ENCODE peak calls at places on chromosomes 11 and 22, in ten cellular contexts. One of them, this sample, is unnamed.

GRCh38 chr22:46055851-46056168 is 78.8 kb upstream of the WNT7B start:
- DNase-seq in stimulated activated CD4-positive, alpha-beta T cell treated with anti-CD3 and anti-CD28 coated beads, Interleukin-2, amount 100 ng/mL, for 24 hours: no peak
- DNase-seq in NCI-H146: no peak
- DNase-seq in AG08396: no peak
- DNase-seq in G401: no peak
- DNase-seq in kidney glomerular epithelial cell: no peak
- DNase-seq in HCEC 1CT: no peak
- DNase-seq in T-cell: no peak
- DNase-seq in EH: no peak
- DNase-seq in NCI-H1105: peak
- DNase-seq in this sample: no peak

GRCh38 chr11:33507967-33508366 is 192.7 kb downstream of the C11orf91 start:
- DNase-seq in stimulated activated CD4-positive, alpha-beta T cell treated with anti-CD3 and anti-CD28 coated beads, Interleukin-2, amount 100 ng/mL, for 24 hours: no peak
- DNase-seq in HCEC 1CT: peak
- DNase-seq in T-cell: no peak
- DNase-seq in kidney glomerular epithelial cell: no peak
- DNase-seq in NCI-H146: no peak
- DNase-seq in G401: no peak
- DNase-seq in EH: peak
- DNase-seq in AG08396: peak
- DNase-seq in NCI-H1105: no peak
- DNase-seq in this sample: no peak

GRCh38 chr11:117521974-117522373 is 194.3 kb downstream of the CEP164 start:
- DNase-seq in HCEC 1CT: no peak
- DNase-seq in G401: no peak
- DNase-seq in AG08396: no peak
- DNase-seq in kidney glomerular epithelial cell: no peak
- DNase-seq in stimulated activated CD4-positive, alpha-beta T cell treated with anti-CD3 and anti-CD28 coated beads, Interleukin-2, amount 100 ng/mL, for 24 hours: no peak
- DNase-seq in NCI-H1105: no peak
- DNase-seq in EH: no peak
- DNase-seq in NCI-H146: no peak
- DNase-seq in T-cell: no peak
- DNase-seq in this sample: no peak

GRCh38 chr11:131530411-131530810 is 160.0 kb downstream of the NTM start:
- DNase-seq in kidney glomerular epithelial cell: no peak
- DNase-seq in G401: peak
- DNase-seq in HCEC 1CT: no peak
- DNase-seq in NCI-H1105: no peak
- DNase-seq in stimulated activated CD4-positive, alpha-beta T cell treated with anti-CD3 and anti-CD28 coated beads, Interleukin-2, amount 100 ng/mL, for 24 hours: no peak
- DNase-seq in EH: no peak
- DNase-seq in NCI-H146: no peak
- DNase-seq in T-cell: no peak
- DNase-seq in AG08396: no peak
- DNase-seq in this sample: no peak

GRCh38 chr11:114883472-114883871 is 205.1 kb downstream of the NXPE2 start:
- DNase-seq in AG08396: no peak
- DNase-seq in kidney glomerular epithelial cell: no peak
- DNase-seq in NCI-H1105: no peak
- DNase-seq in G401: peak
- DNase-seq in EH: no peak
- DNase-seq in NCI-H146: no peak
- DNase-seq in stimulated activated CD4-positive, alpha-beta T cell treated with anti-CD3 and anti-CD28 coated beads, Interleukin-2, amount 100 ng/mL, for 24 hours: no peak
- DNase-seq in T-cell: no peak
- DNase-seq in HCEC 1CT: no peak
- DNase-seq in this sample: no peak

GRCh38 chr11:62665075-62665629 is at the start of the genes C11orf98 and CSKMT:
- DNase-seq in kidney glomerular epithelial cell: peak
- DNase-seq in stimulated activated CD4-positive, alpha-beta T cell treated with anti-CD3 and anti-CD28 coated beads, Interleukin-2, amount 100 ng/mL, for 24 hours: peak
- DNase-seq in NCI-H146: peak
- DNase-seq in AG08396: peak
- DNase-seq in NCI-H1105: peak
- DNase-seq in HCEC 1CT: peak
- DNase-seq in T-cell: peak
- DNase-seq in EH: peak
- DNase-seq in G401: peak
- DNase-seq in this sample: peak

GRCh38 chr22:43094551-43094950 is 5.4 kb upstream of the TTLL1 start:
- DNase-seq in T-cell: no peak
- DNase-seq in HCEC 1CT: no peak
- DNase-seq in EH: no peak
- DNase-seq in NCI-H146: peak
- DNase-seq in AG08396: no peak
- DNase-seq in G401: no peak
- DNase-seq in kidney glomerular epithelial cell: no peak
- DNase-seq in stimulated activated CD4-positive, alpha-beta T cell treated with anti-CD3 and anti-CD28 coated beads, Interleukin-2, amount 100 ng/mL, for 24 hours: no peak
- DNase-seq in NCI-H1105: no peak
- DNase-seq in this sample: no peak

GRCh38 chr22:49582671-49583070 is 245.0 kb downstream of the BRD1 start:
- DNase-seq in stimulated activated CD4-positive, alpha-beta T cell treated with anti-CD3 and anti-CD28 coated beads, Interleukin-2, amount 100 ng/mL, for 24 hours: no peak
- DNase-seq in HCEC 1CT: no peak
- DNase-seq in kidney glomerular epithelial cell: no peak
- DNase-seq in NCI-H1105: no peak
- DNase-seq in AG08396: no peak
- DNase-seq in EH: no peak
- DNase-seq in NCI-H146: no peak
- DNase-seq in T-cell: no peak
- DNase-seq in G401: no peak
- DNase-seq in this sample: no peak

GRCh38 chr11:100403817-100404216 is 283.3 kb upstream of the ARHGAP42 start:
- DNase-seq in EH: peak
- DNase-seq in NCI-H146: no peak
- DNase-seq in kidney glomerular epithelial cell: peak
- DNase-seq in T-cell: no peak
- DNase-seq in NCI-H1105: no peak
- DNase-seq in G401: no peak
- DNase-seq in AG08396: peak
- DNase-seq in HCEC 1CT: peak
- DNase-seq in stimulated activated CD4-positive, alpha-beta T cell treated with anti-CD3 and anti-CD28 coated beads, Interleukin-2, amount 100 ng/mL, for 24 hours: no peak
- DNase-seq in this sample: no peak

GRCh38 chr11:65743928-65744698 is 23.5 kb upstream of the RNASEH2C start:
- DNase-seq in EH: peak
- DNase-seq in AG08396: peak
- DNase-seq in T-cell: no peak
- DNase-seq in G401: peak
- DNase-seq in stimulated activated CD4-positive, alpha-beta T cell treated with anti-CD3 and anti-CD28 coated beads, Interleukin-2, amount 100 ng/mL, for 24 hours: no peak
- DNase-seq in HCEC 1CT: peak
- DNase-seq in NCI-H1105: no peak
- DNase-seq in NCI-H146: peak
- DNase-seq in kidney glomerular epithelial cell: no peak
- DNase-seq in this sample: no peak

GRCh38 chr11:843086-843704 is 543 bp downstream of the TSPAN4 start:
- DNase-seq in stimulated activated CD4-positive, alpha-beta T cell treated with anti-CD3 and anti-CD28 coated beads, Interleukin-2, amount 100 ng/mL, for 24 hours: no peak
- DNase-seq in NCI-H146: no peak
- DNase-seq in NCI-H1105: no peak
- DNase-seq in G401: no peak
- DNase-seq in kidney glomerular epithelial cell: no peak
- DNase-seq in HCEC 1CT: no peak
- DNase-seq in T-cell: no peak
- DNase-seq in EH: peak
- DNase-seq in AG08396: no peak
- DNase-seq in this sample: no peak

GRCh38 chr11:9276571-9276970 is 11.4 kb upstream of the DENND5A start:
- DNase-seq in G401: no peak
- DNase-seq in AG08396: no peak
- DNase-seq in NCI-H1105: no peak
- DNase-seq in NCI-H146: peak
- DNase-seq in T-cell: no peak
- DNase-seq in stimulated activated CD4-positive, alpha-beta T cell treated with anti-CD3 and anti-CD28 coated beads, Interleukin-2, amount 100 ng/mL, for 24 hours: peak
- DNase-seq in EH: no peak
- DNase-seq in kidney glomerular epithelial cell: no peak
- DNase-seq in HCEC 1CT: no peak
- DNase-seq in this sample: no peak

This sample was measured in esophagus squamous epithelium.